ENCODE peak calls at places on chromosomes 6 and 20, in ten cellular contexts. One of them, this sample, is unnamed.

GRCh38 chr6:73691512-73691911 is 4.5 kb upstream of the CD109 start:
- DNase-seq in pulmonary artery endothelial cell: no peak
- DNase-seq in H54: no peak
- DNase-seq in Right ventricle myocardium superior: no peak
- DNase-seq in AML-193: no peak
- DNase-seq in stimulated activated naive CD8-positive, alpha-beta T cell treated with anti-CD3 and anti-CD28 coated beads, Interleukin-15, Interleukin-2, amounts not matched to agents 100 U/mL and 50 U/mL, for 24 hours: no peak
- DNase-seq in activated CD4-positive, alpha-beta T cell treated with anti-CD3 and anti-CD28 coated beads, Interleukin-2, amount 50 U/mL, for 1 hour: no peak
- DNase-seq in T-helper 17 cell: no peak
- DNase-seq in fibroblast of lung: peak; percentile 36
- DNase-seq in heart right ventricle: no peak
- DNase-seq in this sample: no peak

GRCh38 chr20:53216856-53217576 is 244.9 kb downstream of the TSHZ2 start:
- DNase-seq in pulmonary artery endothelial cell: no peak
- DNase-seq in H54: peak; percentile 36
- DNase-seq in Right ventricle myocardium superior: peak; percentile 83
- DNase-seq in AML-193: peak; percentile 6
- DNase-seq in stimulated activated naive CD8-positive, alpha-beta T cell treated with anti-CD3 and anti-CD28 coated beads, Interleukin-15, Interleukin-2, amounts not matched to agents 100 U/mL and 50 U/mL, for 24 hours: peak; percentile 88
- DNase-seq in activated CD4-positive, alpha-beta T cell treated with anti-CD3 and anti-CD28 coated beads, Interleukin-2, amount 50 U/mL, for 1 hour: peak; percentile 87
- DNase-seq in T-helper 17 cell: peak; percentile 71
- DNase-seq in fibroblast of lung: peak; percentile 58
- DNase-seq in heart right ventricle: peak; percentile 74
- DNase-seq in this sample: peak; percentile 3

GRCh38 chr6:143410859-143411270 is 39.6 kb downstream of the ADAT2 start:
- DNase-seq in pulmonary artery endothelial cell: no peak
- DNase-seq in H54: no peak
- DNase-seq in Right ventricle myocardium superior: no peak
- DNase-seq in AML-193: no peak
- DNase-seq in stimulated activated naive CD8-positive, alpha-beta T cell treated with anti-CD3 and anti-CD28 coated beads, Interleukin-15, Interleukin-2, amounts not matched to agents 100 U/mL and 50 U/mL, for 24 hours: no peak
- DNase-seq in activated CD4-positive, alpha-beta T cell treated with anti-CD3 and anti-CD28 coated beads, Interleukin-2, amount 50 U/mL, for 1 hour: no peak
- DNase-seq in T-helper 17 cell: no peak
- DNase-seq in fibroblast of lung: peak; percentile 95
- DNase-seq in heart right ventricle: no peak
- DNase-seq in this sample: no peak

GRCh38 chr6:166704171-166704570 is 77.1 kb upstream of the RPS6KA2 start:
- DNase-seq in pulmonary artery endothelial cell: no peak
- DNase-seq in H54: no peak
- DNase-seq in Right ventricle myocardium superior: no peak
- DNase-seq in AML-193: no peak
- DNase-seq in stimulated activated naive CD8-positive, alpha-beta T cell treated with anti-CD3 and anti-CD28 coated beads, Interleukin-15, Interleukin-2, amounts not matched to agents 100 U/mL and 50 U/mL, for 24 hours: no peak
- DNase-seq in activated CD4-positive, alpha-beta T cell treated with anti-CD3 and anti-CD28 coated beads, Interleukin-2, amount 50 U/mL, for 1 hour: no peak
- DNase-seq in T-helper 17 cell: no peak
- DNase-seq in fibroblast of lung: no peak
- DNase-seq in heart right ventricle: no peak
- DNase-seq in this sample: no peak

GRCh38 chr20:38049800-38050199 is 16.3 kb downstream of the RPRD1B start:
- DNase-seq in pulmonary artery endothelial cell: peak; percentile 20
- DNase-seq in H54: peak; percentile 47
- DNase-seq in Right ventricle myocardium superior: no peak
- DNase-seq in AML-193: no peak
- DNase-seq in stimulated activated naive CD8-positive, alpha-beta T cell treated with anti-CD3 and anti-CD28 coated beads, Interleukin-15, Interleukin-2, amounts not matched to agents 100 U/mL and 50 U/mL, for 24 hours: no peak
- DNase-seq in activated CD4-positive, alpha-beta T cell treated with anti-CD3 and anti-CD28 coated beads, Interleukin-2, amount 50 U/mL, for 1 hour: no peak
- DNase-seq in T-helper 17 cell: no peak
- DNase-seq in fibroblast of lung: peak; percentile 91
- DNase-seq in heart right ventricle: no peak
- DNase-seq in this sample: no peak

GRCh38 chr6:5898102-5898501 is 108.6 kb downstream of the NRN1 start:
- DNase-seq in pulmonary artery endothelial cell: no peak
- DNase-seq in H54: no peak
- DNase-seq in Right ventricle myocardium superior: no peak
- DNase-seq in AML-193: no peak
- DNase-seq in stimulated activated naive CD8-positive, alpha-beta T cell treated with anti-CD3 and anti-CD28 coated beads, Interleukin-15, Interleukin-2, amounts not matched to agents 100 U/mL and 50 U/mL, for 24 hours: no peak
- DNase-seq in activated CD4-positive, alpha-beta T cell treated with anti-CD3 and anti-CD28 coated beads, Interleukin-2, amount 50 U/mL, for 1 hour: no peak
- DNase-seq in T-helper 17 cell: no peak
- DNase-seq in fibroblast of lung: no peak
- DNase-seq in heart right ventricle: no peak
- DNase-seq in this sample: no peak

GRCh38 chr6:45965787-45966186 is 49.9 kb downstream of the CLIC5 start:
- DNase-seq in pulmonary artery endothelial cell: no peak
- DNase-seq in H54: peak; percentile 45
- DNase-seq in Right ventricle myocardium superior: no peak
- DNase-seq in AML-193: no peak
- DNase-seq in stimulated activated naive CD8-positive, alpha-beta T cell treated with anti-CD3 and anti-CD28 coated beads, Interleukin-15, Interleukin-2, amounts not matched to agents 100 U/mL and 50 U/mL, for 24 hours: no peak
- DNase-seq in activated CD4-positive, alpha-beta T cell treated with anti-CD3 and anti-CD28 coated beads, Interleukin-2, amount 50 U/mL, for 1 hour: no peak
- DNase-seq in T-helper 17 cell: no peak
- DNase-seq in fibroblast of lung: peak; percentile 84
- DNase-seq in heart right ventricle: no peak
- DNase-seq in this sample: no peak

GRCh38 chr6:19279137-19279747 is 557.9 kb upstream of the ID4 start:
- DNase-seq in pulmonary artery endothelial cell: no peak
- DNase-seq in H54: no peak
- DNase-seq in Right ventricle myocardium superior: no peak
- DNase-seq in AML-193: no peak
- DNase-seq in stimulated activated naive CD8-positive, alpha-beta T cell treated with anti-CD3 and anti-CD28 coated beads, Interleukin-15, Interleukin-2, amounts not matched to agents 100 U/mL and 50 U/mL, for 24 hours: no peak
- DNase-seq in activated CD4-positive, alpha-beta T cell treated with anti-CD3 and anti-CD28 coated beads, Interleukin-2, amount 50 U/mL, for 1 hour: no peak
- DNase-seq in T-helper 17 cell: no peak
- DNase-seq in fibroblast of lung: no peak
- DNase-seq in heart right ventricle: no peak
- DNase-seq in this sample: no peak

GRCh38 chr20:8853805-8854338 is 215.0 kb upstream of the PLCB4 start:
- DNase-seq in pulmonary artery endothelial cell: peak; percentile 49
- DNase-seq in H54: peak; percentile 23
- DNase-seq in Right ventricle myocardium superior: no peak
- DNase-seq in AML-193: peak; percentile 43
- DNase-seq in stimulated activated naive CD8-positive, alpha-beta T cell treated with anti-CD3 and anti-CD28 coated beads, Interleukin-15, Interleukin-2, amounts not matched to agents 100 U/mL and 50 U/mL, for 24 hours: no peak
- DNase-seq in activated CD4-positive, alpha-beta T cell treated with anti-CD3 and anti-CD28 coated beads, Interleukin-2, amount 50 U/mL, for 1 hour: no peak
- DNase-seq in T-helper 17 cell: no peak
- DNase-seq in fibroblast of lung: peak; percentile 70
- DNase-seq in heart right ventricle: no peak
- DNase-seq in this sample: peak; percentile 30

GRCh38 chr6:31557443-31558317 is 10.3 kb downstream of the NFKBIL1 start:
- DNase-seq in pulmonary artery endothelial cell: no peak
- DNase-seq in H54: no peak
- DNase-seq in Right ventricle myocardium superior: peak; percentile 46
- DNase-seq in AML-193: no peak
- DNase-seq in stimulated activated naive CD8-positive, alpha-beta T cell treated with anti-CD3 and anti-CD28 coated beads, Interleukin-15, Interleukin-2, amounts not matched to agents 100 U/mL and 50 U/mL, for 24 hours: no peak
- DNase-seq in activated CD4-positive, alpha-beta T cell treated with anti-CD3 and anti-CD28 coated beads, Interleukin-2, amount 50 U/mL, for 1 hour: no peak
- DNase-seq in T-helper 17 cell: no peak
- DNase-seq in fibroblast of lung: no peak
- DNase-seq in heart right ventricle: no peak
- DNase-seq in this sample: peak; percentile 59

GRCh38 chr20:44648068-44648467 is 3.4 kb downstream of the ADA start:
- DNase-seq in pulmonary artery endothelial cell: no peak
- DNase-seq in H54: no peak
- DNase-seq in Right ventricle myocardium superior: peak; percentile 13
- DNase-seq in AML-193: no peak
- DNase-seq in stimulated activated naive CD8-positive, alpha-beta T cell treated with anti-CD3 and anti-CD28 coated beads, Interleukin-15, Interleukin-2, amounts not matched to agents 100 U/mL and 50 U/mL, for 24 hours: no peak
- DNase-seq in activated CD4-positive, alpha-beta T cell treated with anti-CD3 and anti-CD28 coated beads, Interleukin-2, amount 50 U/mL, for 1 hour: no peak
- DNase-seq in T-helper 17 cell: no peak
- DNase-seq in fibroblast of lung: no peak
- DNase-seq in heart right ventricle: no peak
- DNase-seq in this sample: no peak

GRCh38 chr6:44262467-44263356 is 2.6 kb downstream of the NFKBIE start:
- DNase-seq in pulmonary artery endothelial cell: no peak
- DNase-seq in H54: no peak
- DNase-seq in Right ventricle myocardium superior: no peak
- DNase-seq in AML-193: no peak
- DNase-seq in stimulated activated naive CD8-positive, alpha-beta T cell treated with anti-CD3 and anti-CD28 coated beads, Interleukin-15, Interleukin-2, amounts not matched to agents 100 U/mL and 50 U/mL, for 24 hours: peak; percentile 23
- DNase-seq in activated CD4-positive, alpha-beta T cell treated with anti-CD3 and anti-CD28 coated beads, Interleukin-2, amount 50 U/mL, for 1 hour: no peak
- DNase-seq in T-helper 17 cell: no peak
- DNase-seq in fibroblast of lung: no peak
- DNase-seq in heart right ventricle: no peak
- DNase-seq in this sample: no peak

GRCh38 chr6:1580109-1580508 is 29.6 kb upstream of the FOXC1 start:
- DNase-seq in pulmonary artery endothelial cell: no peak
- DNase-seq in H54: no peak
- DNase-seq in Right ventricle myocardium superior: no peak
- DNase-seq in AML-193: no peak
- DNase-seq in stimulated activated naive CD8-positive, alpha-beta T cell treated with anti-CD3 and anti-CD28 coated beads, Interleukin-15, Interleukin-2, amounts not matched to agents 100 U/mL and 50 U/mL, for 24 hours: no peak
- DNase-seq in activated CD4-positive, alpha-beta T cell treated with anti-CD3 and anti-CD28 coated beads, Interleukin-2, amount 50 U/mL, for 1 hour: no peak
- DNase-seq in T-helper 17 cell: no peak
- DNase-seq in fibroblast of lung: peak; percentile 27
- DNase-seq in heart right ventricle: no peak
- DNase-seq in this sample: no peak

GRCh38 chr20:63232235-63233060 is 3.3 kb upstream of the BIRC7 start:
- DNase-seq in pulmonary artery endothelial cell: no peak
- DNase-seq in H54: peak; percentile 94
- DNase-seq in Right ventricle myocardium superior: no peak
- DNase-seq in AML-193: no peak
- DNase-seq in stimulated activated naive CD8-positive, alpha-beta T cell treated with anti-CD3 and anti-CD28 coated beads, Interleukin-15, Interleukin-2, amounts not matched to agents 100 U/mL and 50 U/mL, for 24 hours: no peak
- DNase-seq in activated CD4-positive, alpha-beta T cell treated with anti-CD3 and anti-CD28 coated beads, Interleukin-2, amount 50 U/mL, for 1 hour: no peak
- DNase-seq in T-helper 17 cell: no peak
- DNase-seq in fibroblast of lung: peak; percentile 97
- DNase-seq in heart right ventricle: peak; percentile 1
- DNase-seq in this sample: no peak

GRCh38 chr6:15528870-15529269 is 134.0 kb downstream of the DTNBP1 start:
- DNase-seq in pulmonary artery endothelial cell: no peak
- DNase-seq in H54: no peak
- DNase-seq in Right ventricle myocardium superior: no peak
- DNase-seq in AML-193: no peak
- DNase-seq in stimulated activated naive CD8-positive, alpha-beta T cell treated with anti-CD3 and anti-CD28 coated beads, Interleukin-15, Interleukin-2, amounts not matched to agents 100 U/mL and 50 U/mL, for 24 hours: no peak
- DNase-seq in activated CD4-positive, alpha-beta T cell treated with anti-CD3 and anti-CD28 coated beads, Interleukin-2, amount 50 U/mL, for 1 hour: no peak
- DNase-seq in T-helper 17 cell: no peak
- DNase-seq in fibroblast of lung: no peak
- DNase-seq in heart right ventricle: no peak
- DNase-seq in this sample: no peak

GRCh38 chr6:45464685-45465084 is 87.0 kb upstream of the SUPT3H start:
- DNase-seq in pulmonary artery endothelial cell: no peak
- DNase-seq in H54: no peak
- DNase-seq in Right ventricle myocardium superior: no peak
- DNase-seq in AML-193: no peak
- DNase-seq in stimulated activated naive CD8-positive, alpha-beta T cell treated with anti-CD3 and anti-CD28 coated beads, Interleukin-15, Interleukin-2, amounts not matched to agents 100 U/mL and 50 U/mL, for 24 hours: no peak
- DNase-seq in activated CD4-positive, alpha-beta T cell treated with anti-CD3 and anti-CD28 coated beads, Interleukin-2, amount 50 U/mL, for 1 hour: no peak
- DNase-seq in T-helper 17 cell: no peak
- DNase-seq in fibroblast of lung: peak; percentile 18
- DNase-seq in heart right ventricle: no peak
- DNase-seq in this sample: no peak

GRCh38 chr6:119566546-119567263 is 217.1 kb upstream of the MAN1A1 start:
- DNase-seq in pulmonary artery endothelial cell: no peak
- DNase-seq in H54: peak; percentile 1
- DNase-seq in Right ventricle myocardium superior: no peak
- DNase-seq in AML-193: no peak
- DNase-seq in stimulated activated naive CD8-positive, alpha-beta T cell treated with anti-CD3 and anti-CD28 coated beads, Interleukin-15, Interleukin-2, amounts not matched to agents 100 U/mL and 50 U/mL, for 24 hours: no peak
- DNase-seq in activated CD4-positive, alpha-beta T cell treated with anti-CD3 and anti-CD28 coated beads, Interleukin-2, amount 50 U/mL, for 1 hour: no peak
- DNase-seq in T-helper 17 cell: no peak
- DNase-seq in fibroblast of lung: no peak
- DNase-seq in heart right ventricle: no peak
- DNase-seq in this sample: no peak

GRCh38 chr6:54717849-54718455 is 128.6 kb upstream of the FAM83B start:
- DNase-seq in pulmonary artery endothelial cell: peak; percentile 3
- DNase-seq in H54: peak; percentile 5
- DNase-seq in Right ventricle myocardium superior: no peak
- DNase-seq in AML-193: peak; percentile 58
- DNase-seq in stimulated activated naive CD8-positive, alpha-beta T cell treated with anti-CD3 and anti-CD28 coated beads, Interleukin-15, Interleukin-2, amounts not matched to agents 100 U/mL and 50 U/mL, for 24 hours: peak; percentile 65
- DNase-seq in activated CD4-positive, alpha-beta T cell treated with anti-CD3 and anti-CD28 coated beads, Interleukin-2, amount 50 U/mL, for 1 hour: peak; percentile 36
- DNase-seq in T-helper 17 cell: no peak
- DNase-seq in fibroblast of lung: peak; percentile 34
- DNase-seq in heart right ventricle: no peak
- DNase-seq in this sample: peak; percentile 11

GRCh38 chr6:80142586-80142985 is 36.1 kb downstream of the BCKDHB start:
- DNase-seq in pulmonary artery endothelial cell: no peak
- DNase-seq in H54: no peak
- DNase-seq in Right ventricle myocardium superior: no peak
- DNase-seq in AML-193: no peak
- DNase-seq in stimulated activated naive CD8-positive, alpha-beta T cell treated with anti-CD3 and anti-CD28 coated beads, Interleukin-15, Interleukin-2, amounts not matched to agents 100 U/mL and 50 U/mL, for 24 hours: no peak
- DNase-seq in activated CD4-positive, alpha-beta T cell treated with anti-CD3 and anti-CD28 coated beads, Interleukin-2, amount 50 U/mL, for 1 hour: no peak
- DNase-seq in T-helper 17 cell: no peak
- DNase-seq in fibroblast of lung: peak; percentile 68
- DNase-seq in heart right ventricle: no peak
- DNase-seq in this sample: no peak

GRCh38 chr6:139485742-139486475 is 111.5 kb upstream of the CITED2 start:
- DNase-seq in pulmonary artery endothelial cell: no peak
- DNase-seq in H54: no peak
- DNase-seq in Right ventricle myocardium superior: no peak
- DNase-seq in AML-193: no peak
- DNase-seq in stimulated activated naive CD8-positive, alpha-beta T cell treated with anti-CD3 and anti-CD28 coated beads, Interleukin-15, Interleukin-2, amounts not matched to agents 100 U/mL and 50 U/mL, for 24 hours: no peak
- DNase-seq in activated CD4-positive, alpha-beta T cell treated with anti-CD3 and anti-CD28 coated beads, Interleukin-2, amount 50 U/mL, for 1 hour: no peak
- DNase-seq in T-helper 17 cell: no peak
- DNase-seq in fibroblast of lung: no peak
- DNase-seq in heart right ventricle: no peak
- DNase-seq in this sample: no peak

GRCh38 chr6:75609639-75610590 is 8.2 kb downstream of the SENP6 start:
- DNase-seq in pulmonary artery endothelial cell: no peak
- DNase-seq in H54: no peak
- DNase-seq in Right ventricle myocardium superior: no peak
- DNase-seq in AML-193: no peak
- DNase-seq in stimulated activated naive CD8-positive, alpha-beta T cell treated with anti-CD3 and anti-CD28 coated beads, Interleukin-15, Interleukin-2, amounts not matched to agents 100 U/mL and 50 U/mL, for 24 hours: no peak
- DNase-seq in activated CD4-positive, alpha-beta T cell treated with anti-CD3 and anti-CD28 coated beads, Interleukin-2, amount 50 U/mL, for 1 hour: no peak
- DNase-seq in T-helper 17 cell: no peak
- DNase-seq in fibroblast of lung: peak; percentile 84
- DNase-seq in heart right ventricle: no peak
- DNase-seq in this sample: no peak

GRCh38 chr6:85402071-85402470 is 47.8 kb upstream of the NT5E start:
- DNase-seq in pulmonary artery endothelial cell: no peak
- DNase-seq in H54: no peak
- DNase-seq in Right ventricle myocardium superior: no peak
- DNase-seq in AML-193: no peak
- DNase-seq in stimulated activated naive CD8-positive, alpha-beta T cell treated with anti-CD3 and anti-CD28 coated beads, Interleukin-15, Interleukin-2, amounts not matched to agents 100 U/mL and 50 U/mL, for 24 hours: no peak
- DNase-seq in activated CD4-positive, alpha-beta T cell treated with anti-CD3 and anti-CD28 coated beads, Interleukin-2, amount 50 U/mL, for 1 hour: no peak
- DNase-seq in T-helper 17 cell: no peak
- DNase-seq in fibroblast of lung: no peak
- DNase-seq in heart right ventricle: no peak
- DNase-seq in this sample: no peak

GRCh38 chr6:94511502-94512088 is 1065.7 kb upstream of the MANEA start:
- DNase-seq in pulmonary artery endothelial cell: no peak
- DNase-seq in H54: no peak
- DNase-seq in Right ventricle myocardium superior: no peak
- DNase-seq in AML-193: no peak
- DNase-seq in stimulated activated naive CD8-positive, alpha-beta T cell treated with anti-CD3 and anti-CD28 coated beads, Interleukin-15, Interleukin-2, amounts not matched to agents 100 U/mL and 50 U/mL, for 24 hours: no peak
- DNase-seq in activated CD4-positive, alpha-beta T cell treated with anti-CD3 and anti-CD28 coated beads, Interleukin-2, amount 50 U/mL, for 1 hour: no peak
- DNase-seq in T-helper 17 cell: no peak
- DNase-seq in fibroblast of lung: no peak
- DNase-seq in heart right ventricle: no peak
- DNase-seq in this sample: no peak

This sample was measured in HL-60.